ENCODE peak calls at places on chromosome 21, in eight cellular contexts. A is D341Med; F is tibial nerve; B is activated T-helper 1 cell treated with anti-CD3 and anti-CD28 coated beads, Interleukin-2, amount 50 U/mL, for 16 hours; T is stimulated activated CD8-positive, alpha-beta memory T cell treated with anti-CD3 and anti-CD28 coated beads, Interleukin-4, amount 100 ng/mL, for 4 hours; H is posterior cingulate gyrus; N is NCI-H1092 treated with DMSO at 0.1 percent for 48 hours; L is naive B cell. Y is an unnamed sample.

GRCh38 chr21:16563795-16564194 is 834.0 kb downstream of the USP25 start:
- DNase-seq in N (no peak), T (no peak), L (no peak), A (no peak), F (no peak), B (no peak), H (no peak), Y (no peak)

GRCh38 chr21:43923391-43923790 is 58.4 kb downstream of the AGPAT3 start:
- DNase-seq in L (no peak), B (no peak), N (no peak), F (no peak), H (no peak), A (no peak), T (no peak), Y (peak)

GRCh38 chr21:45207839-45208626 is 79.7 kb downstream of the POFUT2 start:
- DNase-seq in F (no peak), L (no peak), T (no peak), A (no peak), H (no peak), B (no peak), N (peak), Y (no peak)

GRCh38 chr21:39713905-39714304 is 31.1 kb upstream of the IGSF5 start:
- DNase-seq in L (no peak), H (no peak), T (no peak), N (no peak), B (no peak), F (peak), A (no peak), Y (no peak)

GRCh38 chr21:27649323-27649722 is 682.4 kb upstream of the ADAMTS5 start:
- DNase-seq in L (no peak), N (no peak), B (no peak), H (no peak), T (no peak), F (no peak), A (no peak), Y (no peak)

GRCh38 chr21:46036696-46037337 is 55.2 kb downstream of the COL6A1 start:
- DNase-seq in B (no peak), F (no peak), T (no peak), H (no peak), L (no peak), N (no peak), A (no peak), Y (no peak)

GRCh38 chr21:14673649-14674048 is 127.5 kb upstream of the SAMSN1 start:
- DNase-seq in L (no peak), F (no peak), A (no peak), H (no peak), T (no peak), B (no peak), N (no peak), Y (no peak)

GRCh38 chr21:24941316-24942185 is 665.7 kb downstream of the MRPL39 start:
- DNase-seq in T (no peak), B (no peak), A (no peak), F (no peak), L (no peak), N (peak), H (no peak), Y (peak)

GRCh38 chr21:40511976-40512375 is 335.0 kb downstream of the DSCAM start:
- DNase-seq in N (no peak), T (no peak), A (no peak), B (no peak), F (no peak), L (no peak), H (no peak), Y (no peak)

GRCh38 chr21:43777953-43778352 is 1.8 kb upstream of the CSTB start:
- DNase-seq in A (no peak), F (no peak), L (no peak), H (no peak), N (no peak), T (no peak), B (no peak), Y (no peak)

GRCh38 chr21:45889115-45889708 is 92.4 kb upstream of the COL6A1 start:
- DNase-seq in L (no peak), N (peak), F (no peak), T (no peak), B (no peak), H (no peak), A (no peak), Y (no peak)

GRCh38 chr21:45979141-45979631 is 2.4 kb upstream of the COL6A1 start:
- DNase-seq in N (no peak), F (no peak), T (no peak), A (no peak), H (peak), L (no peak), B (no peak), Y (peak)

Y was measured in SK-N-SH.